ENCODE peak calls at places on chromosome 16, in seven cellular contexts. P, J, D, A, F, H and C are unnamed samples.

GRCh38 chr16:86436466-86437185 is 73.7 kb upstream of the FOXF1 start:
- DNase-seq in P (no peak), J (no peak), D (no peak), A (no peak), F (no peak), H (no peak), C (no peak)

GRCh38 chr16:65343556-65343955 is 221.7 kb upstream of the CDH11 start:
- DNase-seq in P (no peak), J (no peak), D (no peak), A (no peak), F (no peak), H (no peak), C (no peak)

GRCh38 chr16:2489581-2489980 is 14.7 kb downstream of the TBC1D24 start:
- DNase-seq in P (no peak), J (no peak), D (no peak), A (no peak), F (no peak), H (no peak), C (no peak)

GRCh38 chr16:66581246-66581952 is 2.1 kb downstream of the CMTM2 start:
- DNase-seq in P (no peak), J (no peak), D (no peak), A (no peak), F (no peak), H (no peak), C (no peak)

GRCh38 chr16:31869511-31870201 is 4.0 kb upstream of the ZNF267 start:
- DNase-seq in P (peak), J (no peak), D (peak), A (peak), F (no peak), H (peak), C (peak)

GRCh38 chr16:75256871-75257343 is 5.5 kb upstream of the BCAR1 start:
- DNase-seq in P (no peak), J (no peak), D (no peak), A (no peak), F (peak), H (no peak), C (peak)

GRCh38 chr16:54651440-54651839 is 279.2 kb upstream of the IRX5 start:
- DNase-seq in P (no peak), J (no peak), D (no peak), A (no peak), F (no peak), H (no peak), C (no peak)

GRCh38 chr16:13897806-13898205 is 22.1 kb upstream of the ERCC4 start:
- DNase-seq in P (no peak), J (no peak), D (no peak), A (no peak), F (no peak), H (no peak), C (no peak)

GRCh38 chr16:88597856-88598491 is 27.8 kb downstream of the ZC3H18 start:
- DNase-seq in P (no peak), J (no peak), D (no peak), A (no peak), F (no peak), H (no peak), C (no peak)